ENCODE peak calls at places on chromosomes 16 and 17, in ten cellular contexts. R, A, G, O, K, U, B, L, N and M are unnamed samples.

GRCh38 chr16:16036359-16036792 is 87.0 kb downstream of the ABCC1 start:
- DNase-seq in B (no peak), L (peak; percentile 74), A (no peak), R (no peak), N (no peak), G (no peak), K (no peak), U (no peak), O (no peak), M (no peak)

GRCh38 chr17:72510454-72511016 is 389.7 kb downstream of the SOX9 start:
- DNase-seq in N (no peak), A (no peak), U (no peak), G (no peak), K (no peak), L (no peak), B (no peak), R (no peak), O (no peak), M (no peak)

GRCh38 chr17:49003557-49004511 is 6.6 kb downstream of the IGF2BP1 start:
- DNase-seq in O (no peak), A (no peak), R (peak; percentile 41), N (no peak), L (no peak), B (peak; percentile 68), G (peak; percentile 31), K (no peak), U (peak; percentile 75), M (no peak)

GRCh38 chr16:53207810-53208752 is 153.3 kb downstream of the CHD9 start:
- DNase-seq in N (peak; percentile 89), G (peak; percentile 32), B (peak; percentile 88), A (peak; percentile 37), R (peak; percentile 42), L (peak; percentile 39), K (peak; percentile 78), O (no peak), U (peak; percentile 80), M (peak; percentile 81)

GRCh38 chr16:80680839-80681238 is 123.6 kb downstream of the CDYL2 start:
- DNase-seq in R (no peak), G (no peak), A (no peak), B (no peak), U (no peak), K (peak; percentile 48), O (no peak), N (no peak), L (no peak), M (no peak)

GRCh38 chr17:60599220-60599619 is 773 bp upstream of the PPM1D start:
- DNase-seq in L (no peak), N (no peak), G (peak; percentile 11), A (no peak), B (no peak), K (no peak), U (no peak), R (no peak), O (no peak), M (no peak)

GRCh38 chr16:3295783-3296182 is 9.4 kb downstream of the TIGD7 start:
- DNase-seq in K (no peak), A (no peak), B (no peak), L (no peak), U (peak; percentile 48), N (no peak), O (no peak), R (no peak), G (no peak), M (no peak)

GRCh38 chr16:27073733-27074132 is 7.0 kb downstream of the C16orf82 start:
- DNase-seq in U (no peak), L (no peak), K (no peak), A (no peak), B (no peak), N (no peak), O (no peak), G (no peak), R (no peak), M (no peak)

GRCh38 chr17:43467981-43468541 is 15.7 kb upstream of the DHX8 start:
- DNase-seq in G (no peak), O (no peak), K (no peak), A (peak; percentile 93), N (peak; percentile 95), B (no peak), U (no peak), R (no peak), L (no peak), M (no peak)

GRCh38 chr17:13429201-13429600 is 172.5 kb downstream of the HS3ST3A1 start:
- DNase-seq in K (no peak), U (no peak), O (no peak), B (no peak), L (no peak), N (peak; percentile 97), G (no peak), R (no peak), A (peak; percentile 65), M (no peak)

GRCh38 chr17:64573214-64573613 is 66.4 kb downstream of the CEP95 start:
- DNase-seq in U (no peak), L (no peak), B (no peak), G (peak; percentile 15), N (no peak), K (no peak), O (no peak), R (no peak), A (no peak), M (no peak)

GRCh38 chr17:835263-835662 is 53.1 kb downstream of the MRM3 start:
- DNase-seq in K (no peak), A (peak; percentile 99), N (peak; percentile 99), R (no peak), O (no peak), U (peak; percentile 90), L (no peak), B (peak; percentile 37), G (no peak), M (no peak)

GRCh38 chr17:45256114-45256966 is 5.6 kb downstream of the SPATA32 start:
- DNase-seq in R (no peak), L (no peak), G (peak; percentile 49), N (no peak), K (no peak), A (no peak), O (no peak), B (no peak), U (peak; percentile 66), M (no peak)
- TF ChIP-seq CTCF in R (no peak), L (no peak), G (peak; percentile 37), N (no peak), K (no peak), A (no peak), O (no peak), B (no peak), U (peak; percentile 25), M (no peak)

GRCh38 chr16:13923703-13924298 is 3.8 kb downstream of the ERCC4 start:
- DNase-seq in G (no peak), N (peak; percentile 81), L (no peak), O (no peak), A (no peak), B (peak; percentile 67), R (no peak), K (peak; percentile 48), U (peak; percentile 66), M (peak; percentile 34)
- TF ChIP-seq CTCF in G (peak; percentile 65), N (peak; percentile 48), L (peak; percentile 44), O (no peak), A (peak; percentile 39), B (peak; percentile 14), R (peak; percentile 89), K (peak; percentile 11), U (peak; percentile 74), M (no peak)

GRCh38 chr16:12350945-12351344 is 374.4 kb downstream of the SNX29 start:
- DNase-seq in O (no peak), K (no peak), N (no peak), G (no peak), L (no peak), A (no peak), R (no peak), U (peak; percentile 50), B (no peak), M (no peak)
- TF ChIP-seq CTCF in O (no peak), K (no peak), N (no peak), G (no peak), L (no peak), A (no peak), R (peak; percentile 20), U (peak; percentile 37), B (no peak), M (no peak)

GRCh38 chr17:41975099-41976083 is 8.8 kb downstream of the CNP start:
- DNase-seq in A (no peak), B (no peak), O (no peak), G (no peak), K (no peak), N (peak; percentile 82), L (no peak), U (no peak), R (no peak), M (no peak)

GRCh38 chr17:41976142-41976768 is 9.7 kb downstream of the CNP start:
- DNase-seq in A (no peak), B (no peak), L (no peak), G (no peak), N (peak; percentile 61), O (no peak), U (no peak), R (no peak), K (peak; percentile 62), M (no peak)

GRCh38 chr17:41974031-41974430 is 7.4 kb downstream of the CNP start:
- DNase-seq in R (no peak), A (no peak), G (no peak), K (no peak), L (no peak), N (no peak), B (no peak), O (no peak), U (no peak), M (no peak)

GRCh38 chr17:41973457-41973856 is 6.9 kb downstream of the CNP start:
- DNase-seq in R (no peak), B (no peak), L (no peak), A (no peak), U (no peak), O (no peak), K (no peak), G (no peak), N (no peak), M (no peak)

GRCh38 chr17:41974658-41975057 is 8.1 kb downstream of the CNP start:
- DNase-seq in A (no peak), B (no peak), N (no peak), R (no peak), U (no peak), G (no peak), K (no peak), O (no peak), L (no peak), M (no peak)
- TF ChIP-seq CTCF in A (no peak), B (no peak), N (no peak), R (no peak), U (no peak), G (no peak), K (no peak), O (no peak), L (no peak), M (no peak)